ENCODE peak calls at places on chromosomes 16 and 17, in six cellular contexts. R, L, X, P, B and S are unnamed samples. For H3K9me2, the result is how much of the 10 kb centered on the place peaks cover.

GRCh38 chr16:19140392-19140791 is 26.6 kb downstream of the ITPRIPL2 start:
- DNase-seq in R (no peak), L (no peak), X (no peak), P (no peak), B (no peak), S (no peak)

GRCh38 chr17:58085039-58085715 is 2.0 kb downstream of the DYNLL2 start:
- DNase-seq in R (no peak), L (no peak), X (no peak), P (no peak), B (no peak), S (peak)

GRCh38 chr16:86222541-86222940 is 287.8 kb upstream of the FOXF1 start:
- DNase-seq in R (no peak), L (no peak), X (no peak), P (peak), B (peak), S (peak)

GRCh38 chr16:11296706-11297491 is 15.8 kb upstream of the PRM1 start:
- DNase-seq in R (no peak), L (no peak), X (no peak), P (no peak), B (peak), S (no peak)

GRCh38 chr16:66871840-66872239 is 8.5 kb upstream of the PDP2 start:
- DNase-seq in R (no peak), L (no peak), X (no peak), P (no peak), B (peak), S (no peak)

GRCh38 chr16:67490330-67491096 is 7.2 kb upstream of the AGRP start:
- DNase-seq in R (peak), L (no peak), X (no peak), P (no peak), B (no peak), S (peak)

GRCh38 chr16:50268352-50268751 is 2.0 kb downstream of the ADCY7 start:
- DNase-seq in R (no peak), L (no peak), X (no peak), P (no peak), B (no peak), S (no peak)

GRCh38 chr16:79307214-79307613 is 293.3 kb downstream of the MAF start:
- DNase-seq in R (no peak), L (no peak), X (no peak), P (no peak), B (no peak), S (no peak)

GRCh38 chr17:42345396-42346078 is 42.7 kb downstream of the STAT3 start:
- DNase-seq in R (no peak), L (no peak), X (no peak), P (no peak), B (no peak), S (no peak)

GRCh38 chr17:6327007-6327406 is 107.9 kb downstream of the AIPL1 start:
- DNase-seq in R (peak), L (no peak), X (no peak), P (peak), B (no peak), S (no peak)

GRCh38 chr17:17503566-17504130 is 7.5 kb upstream of the RASD1 start:
- DNase-seq in R (no peak), L (no peak), X (no peak), P (no peak), B (no peak), S (no peak)

GRCh38 chr16:77745972-77746371 is 23.7 kb downstream of the NUDT7 start:
- DNase-seq in R (no peak), L (no peak), X (no peak), P (no peak), B (no peak), S (peak)

GRCh38 chr17:62644487-62645173 is 17.2 kb downstream of the MRC2 start:
- DNase-seq in R (no peak), L (no peak), X (no peak), P (peak), B (no peak), S (no peak)

GRCh38 chr16:23194497-23195221 is 12.1 kb downstream of the SCNN1G start:
- DNase-seq in R (no peak), L (no peak), X (no peak), P (no peak), B (no peak), S (no peak)

GRCh38 chr17:79160980-79161621 is 86.5 kb downstream of the ENGASE start:
- DNase-seq in R (peak), L (no peak), X (no peak), P (peak), B (no peak), S (no peak)

GRCh38 chr16:1787056-1787321 is 4.2 kb downstream of the NUBP2 start:
- DNase-seq in R (no peak), L (no peak), X (no peak), P (no peak), B (no peak), S (no peak)

GRCh38 chr17:4498461-4499397 is at the start of gene SPNS2:
- DNase-seq in R (peak), L (peak), X (no peak), P (peak), B (peak), S (peak)

GRCh38 chr17:81337449-81337848 is 42.3 kb upstream of the SLC38A10 start:
- DNase-seq in R (no peak), L (no peak), X (no peak), P (peak), B (no peak), S (no peak)

GRCh38 chr17:2892305-2892971 is 96.2 kb downstream of the RAP1GAP2 start:
- DNase-seq in R (peak), L (peak), X (peak), P (no peak), B (peak), S (peak)

GRCh38 chr16:28292731-28293588 is 635 bp downstream of the SBK1 start:
- DNase-seq in R (no peak), L (no peak), X (no peak), P (peak), B (peak), S (no peak)

GRCh38 chr17:76261421-76262215 is 3.5 kb upstream of the UBALD2 start:
- DNase-seq in R (peak), L (no peak), X (no peak), P (no peak), B (no peak), S (no peak)
- TF ChIP-seq EZH2 in R (no peak), L (no peak), X (no peak), P (no peak), B (no peak), S (no peak)

GRCh38 chr16:336269-336668 is 16.3 kb downstream of the AXIN1 start:
- DNase-seq in R (no peak), L (no peak), X (no peak), P (no peak), B (no peak), S (no peak)
- H3K27ac ChIP-seq in R (no peak), L (no peak), X (no peak), P (no peak), B (no peak), S (no peak)

DNA sequence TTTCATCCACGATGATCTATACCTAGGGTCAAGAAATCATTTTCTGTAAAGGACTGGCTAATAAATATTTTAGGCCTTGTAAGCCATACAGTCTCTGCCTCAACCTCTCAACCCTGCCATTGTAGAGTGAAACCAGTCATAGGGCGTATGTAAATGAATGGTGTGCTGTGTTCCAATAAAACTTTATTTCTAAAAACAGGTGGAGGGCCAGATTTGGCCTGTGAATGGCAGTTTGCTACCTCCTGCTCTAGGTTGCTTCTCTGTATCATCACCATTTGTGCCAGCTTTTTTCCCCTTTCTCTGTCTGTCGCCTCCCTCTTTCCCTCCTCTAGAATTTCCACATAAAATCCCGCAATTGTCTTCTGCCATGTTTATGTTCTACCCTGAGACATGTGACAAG is 181.7 kb downstream of the XYLT1 start:
- DNase-seq in R (no peak), L (no peak), X (no peak), P (no peak), B (no peak), S (no peak)
- H3K9me2 ChIP-seq in R (under half), L (under half), X (under half), P (under half), B (under half), S (under half)

GRCh38 chr17:48731355-48731754 is 2.8 kb upstream of the HOXB13 start:
- DNase-seq in R (peak), L (no peak), X (no peak), P (no peak), B (no peak), S (no peak)

GRCh38 chr17:48728232-48729231 is at the start of gene HOXB13:
- DNase-seq in R (peak), L (no peak), X (peak), P (peak), B (peak), S (peak)

GRCh38 chr17:48727415-48728175 is 955 bp downstream of the HOXB13 start:
- DNase-seq in R (peak), L (no peak), X (no peak), P (no peak), B (no peak), S (no peak)

GRCh38 chr17:48730240-48730550 is 1.6 kb upstream of the HOXB13 start:
- DNase-seq in R (no peak), L (no peak), X (no peak), P (no peak), B (no peak), S (no peak)

DNA sequence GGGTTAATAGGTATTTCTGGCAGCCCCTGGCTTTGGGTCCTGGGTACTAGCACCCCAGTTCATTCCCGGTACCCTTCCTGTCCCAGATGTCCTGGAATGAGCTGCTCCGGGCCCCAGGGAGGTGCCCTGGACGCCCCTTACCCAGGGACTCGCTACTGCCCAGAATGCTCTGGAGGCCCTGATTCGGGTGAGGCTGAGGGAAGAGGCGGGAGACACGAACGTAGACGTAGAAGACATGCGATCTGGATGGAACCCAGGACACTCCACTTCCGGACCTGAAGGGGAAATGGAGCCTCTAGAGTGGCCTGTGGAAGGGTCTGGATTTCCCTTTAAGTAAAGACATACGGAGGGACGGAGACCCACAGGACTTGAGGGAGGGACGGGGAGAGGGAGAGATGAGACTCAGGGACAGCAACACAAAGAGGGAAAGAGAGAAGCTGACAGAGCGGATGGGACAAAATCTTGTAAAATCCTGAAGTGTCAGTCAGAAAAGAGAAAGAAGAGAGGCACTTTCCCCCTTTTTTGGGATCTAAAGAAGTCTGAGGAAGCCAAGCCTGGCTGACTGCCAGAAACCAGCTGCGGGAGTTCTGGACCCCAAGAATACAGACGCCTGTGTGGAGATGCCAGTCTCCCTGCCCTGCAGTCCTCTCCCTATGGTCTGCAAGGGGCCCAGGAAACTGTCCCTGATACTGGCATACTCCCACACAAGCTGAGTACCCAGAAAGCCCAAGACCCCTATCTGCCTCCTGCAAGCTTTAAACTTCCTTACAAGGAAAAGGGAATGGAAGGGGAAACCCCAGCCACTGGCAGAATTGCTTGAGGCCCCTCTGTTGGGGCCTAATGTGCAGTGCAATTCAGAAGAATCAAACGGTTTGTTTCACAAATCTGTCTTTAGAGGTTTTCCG is 1.0 kb upstream of the HOXB13 start:
- DNase-seq in R (peak), L (no peak), X (no peak), P (no peak), B (no peak), S (no peak)
- TF ChIP-seq EZH2 in R (no peak), L (no peak), X (no peak), P (peak), B (peak), S (no peak)